ENCODE peak calls at places on chromosomes 7 and 10, in nine cellular contexts. F is anterior cingulate cortex; S is A172; L is fibroblast of pulmonary artery; J is stimulated activated CD4-positive, alpha-beta T cell treated with anti-CD3 and anti-CD28 coated beads, Interleukin-4, amount 100 ng/mL, for 4 hours; T is SK-MEL-5; I is astrocyte of the cerebellum; K is H9; Q is adipocyte. N is an unnamed sample.

GRCh38 chr10:88292185-88292514 is 291.0 kb downstream of the RNLS start:
- DNase-seq in F (no peak), S (no peak), L (no peak), J (no peak), T (no peak), I (no peak), K (no peak), Q (no peak), N (no peak)

GRCh38 chr10:4685904-4686643 is 139.9 kb upstream of the AKR1E2 start:
- DNase-seq in F (no peak), S (no peak), L (no peak), J (no peak), T (no peak), I (no peak), K (no peak), Q (no peak), N (no peak)

GRCh38 chr10:129321727-129322126 is 145.3 kb upstream of the MGMT start:
- DNase-seq in F (no peak), S (no peak), L (no peak), J (no peak), T (no peak), I (no peak), K (no peak), Q (no peak), N (no peak)

GRCh38 chr10:132459252-132460028 is 62.4 kb downstream of the PWWP2B start:
- DNase-seq in F (no peak), S (no peak), L (no peak), J (no peak), T (no peak), I (no peak), K (peak; percentile 21), Q (no peak), N (no peak)

GRCh38 chr10:114458955-114459354 is 54.7 kb upstream of the AFAP1L2 start:
- DNase-seq in F (no peak), S (peak; percentile 49), L (peak; percentile 26), J (no peak), T (peak; percentile 71), I (no peak), K (peak; percentile 88), Q (peak; percentile 8), N (peak; percentile 24)

GRCh38 chr10:32379314-32379949 is 32.5 kb upstream of the EPC1 start:
- DNase-seq in F (no peak), S (peak; percentile 70), L (peak; percentile 75), J (peak; percentile 16), T (peak; percentile 21), I (peak; percentile 49), K (peak; percentile 36), Q (peak; percentile 79), N (peak; percentile 79)

GRCh38 chr10:87618470-87619423 is 40.9 kb upstream of the PAPSS2 start:
- DNase-seq in F (no peak), S (no peak), L (peak; percentile 67), J (no peak), T (no peak), I (no peak), K (no peak), Q (no peak), N (no peak)

GRCh38 chr7:5780801-5781496 is 514 bp downstream of the RNF216 start:
- DNase-seq in F (peak; percentile 36), S (no peak), L (peak; percentile 30), J (peak; percentile 29), T (no peak), I (no peak), K (peak; percentile 37), Q (peak; percentile 67), N (peak; percentile 33)

GRCh38 chr7:74542558-74543117 is 88.9 kb downstream of the GTF2IRD1 start:
- DNase-seq in F (no peak), S (no peak), L (peak; percentile 14), J (no peak), T (no peak), I (no peak), K (no peak), Q (no peak), N (no peak)

GRCh38 chr7:37234928-37235327 is 213.7 kb downstream of the ELMO1 start:
- DNase-seq in F (no peak), S (peak; percentile 51), L (peak; percentile 15), J (no peak), T (peak; percentile 47), I (no peak), K (no peak), Q (peak; percentile 24), N (no peak)

GRCh38 chr10:80132299-80133139 is at the start of gene PLAC9:
- DNase-seq in F (no peak), S (no peak), L (peak; percentile 52), J (no peak), T (no peak), I (no peak), K (peak; percentile 48), Q (peak; percentile 82), N (no peak)

GRCh38 chr10:72124984-72125383 is 36.6 kb upstream of the SPOCK2 start:
- DNase-seq in F (no peak), S (no peak), L (peak; percentile 11), J (no peak), T (no peak), I (peak; percentile 37), K (no peak), Q (peak; percentile 69), N (peak; percentile 51)

GRCh38 chr7:129188892-129189660 is 643 bp downstream of the SMO start:
- DNase-seq in F (no peak), S (no peak), L (peak; percentile 24), J (no peak), T (no peak), I (no peak), K (peak; percentile 44), Q (peak; percentile 71), N (no peak)

GRCh38 chr10:132272767-132273090 is 35.0 kb downstream of the STK32C start:
- DNase-seq in F (no peak), S (no peak), L (no peak), J (no peak), T (no peak), I (no peak), K (no peak), Q (no peak), N (no peak)

GRCh38 chr7:1638113-1638726 is 31.9 kb upstream of the ELFN1 start:
- DNase-seq in F (no peak), S (no peak), L (no peak), J (no peak), T (no peak), I (no peak), K (peak; percentile 46), Q (peak; percentile 33), N (no peak)

N was measured in astrocyte of the spinal cord.